ENCODE peak calls at places on chromosome 19, in seven cellular contexts. One of them, this sample, is unnamed.

GRCh38 chr19:5817218-5817617 is 12.4 kb downstream of the NRTN start:
- DNase-seq in left lung: no peak
- DNase-seq in A549: no peak
- DNase-seq in choroid plexus epithelial cell: no peak
- DNase-seq in thoracic aorta: no peak
- DNase-seq in activated B cell treated with CpG ODN at 0.5 μM for 24 hours: no peak
- DNase-seq in SK-N-SH: no peak
- DNase-seq in this sample: no peak

GRCh38 chr19:343941-344624 is 513 bp downstream of the MIER2 start:
- DNase-seq in left lung: peak
- DNase-seq in A549: peak
- DNase-seq in choroid plexus epithelial cell: peak
- DNase-seq in thoracic aorta: no peak
- DNase-seq in activated B cell treated with CpG ODN at 0.5 μM for 24 hours: no peak
- DNase-seq in SK-N-SH: peak
- DNase-seq in this sample: no peak

GRCh38 chr19:1074512-1075283 is 7.7 kb downstream of the ARHGAP45 start:
- DNase-seq in left lung: peak
- DNase-seq in A549: peak
- DNase-seq in choroid plexus epithelial cell: no peak
- DNase-seq in thoracic aorta: no peak
- DNase-seq in activated B cell treated with CpG ODN at 0.5 μM for 24 hours: peak
- DNase-seq in SK-N-SH: peak
- DNase-seq in this sample: no peak

GRCh38 chr19:42281175-42282035 is 12.4 kb downstream of the CIC start:
- DNase-seq in left lung: no peak
- DNase-seq in A549: peak
- DNase-seq in choroid plexus epithelial cell: peak
- DNase-seq in thoracic aorta: no peak
- DNase-seq in activated B cell treated with CpG ODN at 0.5 μM for 24 hours: peak
- DNase-seq in SK-N-SH: no peak
- DNase-seq in this sample: no peak

GRCh38 chr19:40424637-40425449 is 949 bp downstream of the SERTAD1 start:
- DNase-seq in left lung: no peak
- DNase-seq in A549: no peak
- DNase-seq in choroid plexus epithelial cell: peak
- DNase-seq in thoracic aorta: no peak
- DNase-seq in activated B cell treated with CpG ODN at 0.5 μM for 24 hours: no peak
- DNase-seq in SK-N-SH: no peak
- DNase-seq in this sample: no peak

GRCh38 chr19:53908933-53909415 is at the start of gene CACNG7:
- DNase-seq in left lung: no peak
- DNase-seq in A549: no peak
- DNase-seq in choroid plexus epithelial cell: no peak
- DNase-seq in thoracic aorta: no peak
- DNase-seq in activated B cell treated with CpG ODN at 0.5 μM for 24 hours: no peak
- DNase-seq in SK-N-SH: peak
- DNase-seq in this sample: no peak

GRCh38 chr19:7266832-7267231 is 27.4 kb downstream of the INSR start:
- DNase-seq in left lung: no peak
- DNase-seq in A549: no peak
- DNase-seq in choroid plexus epithelial cell: no peak
- DNase-seq in thoracic aorta: no peak
- DNase-seq in activated B cell treated with CpG ODN at 0.5 μM for 24 hours: no peak
- DNase-seq in SK-N-SH: no peak
- DNase-seq in this sample: no peak

GRCh38 chr19:50933640-50934039 is 19.2 kb downstream of the KLK5 start:
- DNase-seq in left lung: no peak
- DNase-seq in A549: no peak
- DNase-seq in choroid plexus epithelial cell: peak
- DNase-seq in thoracic aorta: no peak
- DNase-seq in activated B cell treated with CpG ODN at 0.5 μM for 24 hours: no peak
- DNase-seq in SK-N-SH: no peak
- DNase-seq in this sample: no peak

GRCh38 chr19:20078696-20079095 is 896 bp downstream of the ZNF90 start:
- DNase-seq in left lung: peak
- DNase-seq in A549: no peak
- DNase-seq in choroid plexus epithelial cell: peak
- DNase-seq in thoracic aorta: no peak
- DNase-seq in activated B cell treated with CpG ODN at 0.5 μM for 24 hours: no peak
- DNase-seq in SK-N-SH: peak
- DNase-seq in this sample: no peak

GRCh38 chr19:7326105-7326877 is 22.4 kb upstream of the ARHGEF18 start:
- DNase-seq in left lung: no peak
- DNase-seq in A549: no peak
- DNase-seq in choroid plexus epithelial cell: peak
- DNase-seq in thoracic aorta: no peak
- DNase-seq in activated B cell treated with CpG ODN at 0.5 μM for 24 hours: no peak
- DNase-seq in SK-N-SH: no peak
- DNase-seq in this sample: no peak

GRCh38 chr19:1153891-1154730 is 20.0 kb downstream of the SBNO2 start:
- DNase-seq in left lung: peak
- DNase-seq in A549: no peak
- DNase-seq in choroid plexus epithelial cell: no peak
- DNase-seq in thoracic aorta: no peak
- DNase-seq in activated B cell treated with CpG ODN at 0.5 μM for 24 hours: no peak
- DNase-seq in SK-N-SH: no peak
- DNase-seq in this sample: no peak

GRCh38 chr19:658916-659839 is 3.8 kb downstream of the RNF126 start:
- DNase-seq in left lung: no peak
- DNase-seq in A549: no peak
- DNase-seq in choroid plexus epithelial cell: no peak
- DNase-seq in thoracic aorta: no peak
- DNase-seq in activated B cell treated with CpG ODN at 0.5 μM for 24 hours: no peak
- DNase-seq in SK-N-SH: no peak
- DNase-seq in this sample: no peak

GRCh38 chr19:17475541-17476115 is 5.3 kb downstream of the SLC27A1 start:
- DNase-seq in left lung: no peak
- DNase-seq in A549: no peak
- DNase-seq in choroid plexus epithelial cell: peak
- DNase-seq in thoracic aorta: no peak
- DNase-seq in activated B cell treated with CpG ODN at 0.5 μM for 24 hours: no peak
- DNase-seq in SK-N-SH: no peak
- DNase-seq in this sample: no peak

GRCh38 chr19:11168568-11168967 is 13.0 kb upstream of the SPC24 start:
- DNase-seq in left lung: no peak
- DNase-seq in A549: peak
- DNase-seq in choroid plexus epithelial cell: peak
- DNase-seq in thoracic aorta: no peak
- DNase-seq in activated B cell treated with CpG ODN at 0.5 μM for 24 hours: no peak
- DNase-seq in SK-N-SH: no peak
- DNase-seq in this sample: no peak

GRCh38 chr19:38250821-38251563 is 5.2 kb downstream of the PPP1R14A start:
- DNase-seq in left lung: peak
- DNase-seq in A549: no peak
- DNase-seq in choroid plexus epithelial cell: no peak
- DNase-seq in thoracic aorta: peak
- DNase-seq in activated B cell treated with CpG ODN at 0.5 μM for 24 hours: no peak
- DNase-seq in SK-N-SH: no peak
- DNase-seq in this sample: peak

GRCh38 chr19:4859697-4860096 is 7.8 kb downstream of the PLIN3 start:
- DNase-seq in left lung: no peak
- DNase-seq in A549: no peak
- DNase-seq in choroid plexus epithelial cell: no peak
- DNase-seq in thoracic aorta: no peak
- DNase-seq in activated B cell treated with CpG ODN at 0.5 μM for 24 hours: no peak
- DNase-seq in SK-N-SH: no peak
- DNase-seq in this sample: no peak

GRCh38 chr19:33404506-33404905 is 31.0 kb downstream of the CEBPG start:
- DNase-seq in left lung: peak
- DNase-seq in A549: no peak
- DNase-seq in choroid plexus epithelial cell: no peak
- DNase-seq in thoracic aorta: no peak
- DNase-seq in activated B cell treated with CpG ODN at 0.5 μM for 24 hours: no peak
- DNase-seq in SK-N-SH: no peak
- DNase-seq in this sample: no peak

GRCh38 chr19:54190942-54191670 is at the start of gene TSEN34:
- DNase-seq in left lung: peak
- DNase-seq in A549: no peak
- DNase-seq in choroid plexus epithelial cell: peak
- DNase-seq in thoracic aorta: no peak
- DNase-seq in activated B cell treated with CpG ODN at 0.5 μM for 24 hours: peak
- DNase-seq in SK-N-SH: peak
- DNase-seq in this sample: peak

GRCh38 chr19:11767633-11768133 is 883 bp downstream of the ZNF441 start:
- DNase-seq in left lung: peak
- DNase-seq in A549: no peak
- DNase-seq in choroid plexus epithelial cell: peak
- DNase-seq in thoracic aorta: no peak
- DNase-seq in activated B cell treated with CpG ODN at 0.5 μM for 24 hours: peak
- DNase-seq in SK-N-SH: peak
- DNase-seq in this sample: peak

GRCh38 chr19:3055741-3056453 is 6.4 kb downstream of the TLE5 start:
- DNase-seq in left lung: peak
- DNase-seq in A549: peak
- DNase-seq in choroid plexus epithelial cell: no peak
- DNase-seq in thoracic aorta: no peak
- DNase-seq in activated B cell treated with CpG ODN at 0.5 μM for 24 hours: no peak
- DNase-seq in SK-N-SH: no peak
- DNase-seq in this sample: no peak

GRCh38 chr19:56507446-56508281 is at the start of gene ZNF471:
- DNase-seq in left lung: peak
- DNase-seq in A549: peak
- DNase-seq in choroid plexus epithelial cell: peak
- DNase-seq in thoracic aorta: peak
- DNase-seq in activated B cell treated with CpG ODN at 0.5 μM for 24 hours: peak
- DNase-seq in SK-N-SH: peak
- DNase-seq in this sample: no peak

GRCh38 chr19:1252221-1252817 is 3.9 kb downstream of the MIDN start:
- DNase-seq in left lung: peak
- DNase-seq in A549: no peak
- DNase-seq in choroid plexus epithelial cell: peak
- DNase-seq in thoracic aorta: peak
- DNase-seq in activated B cell treated with CpG ODN at 0.5 μM for 24 hours: peak
- DNase-seq in SK-N-SH: peak
- DNase-seq in this sample: no peak

GRCh38 chr19:57406516-57407123 is 4.3 kb upstream of the ZNF17 start:
- DNase-seq in left lung: peak
- DNase-seq in A549: no peak
- DNase-seq in choroid plexus epithelial cell: peak
- DNase-seq in thoracic aorta: no peak
- DNase-seq in activated B cell treated with CpG ODN at 0.5 μM for 24 hours: peak
- DNase-seq in SK-N-SH: peak
- DNase-seq in this sample: peak

GRCh38 chr19:5220866-5221265 is 119.7 kb downstream of the PTPRS start:
- DNase-seq in left lung: no peak
- DNase-seq in A549: no peak
- DNase-seq in choroid plexus epithelial cell: no peak
- DNase-seq in thoracic aorta: no peak
- DNase-seq in activated B cell treated with CpG ODN at 0.5 μM for 24 hours: no peak
- DNase-seq in SK-N-SH: no peak
- DNase-seq in this sample: no peak

GRCh38 chr19:17457621-17458020 is 3.1 kb downstream of the NXNL1 start:
- DNase-seq in left lung: no peak
- DNase-seq in A549: no peak
- DNase-seq in choroid plexus epithelial cell: no peak
- DNase-seq in thoracic aorta: no peak
- DNase-seq in activated B cell treated with CpG ODN at 0.5 μM for 24 hours: no peak
- DNase-seq in SK-N-SH: no peak
- DNase-seq in this sample: no peak

GRCh38 chr19:13033819-13034611 is 38.7 kb downstream of the NFIX start:
- DNase-seq in left lung: peak
- DNase-seq in A549: peak
- DNase-seq in choroid plexus epithelial cell: peak
- DNase-seq in thoracic aorta: no peak
- DNase-seq in activated B cell treated with CpG ODN at 0.5 μM for 24 hours: no peak
- DNase-seq in SK-N-SH: peak
- DNase-seq in this sample: no peak
- TF ChIP-seq CTCF in left lung: peak
- TF ChIP-seq CTCF in A549: peak
- TF ChIP-seq CTCF in choroid plexus epithelial cell: peak
- TF ChIP-seq CTCF in thoracic aorta: peak
- TF ChIP-seq CTCF in activated B cell treated with CpG ODN at 0.5 μM for 24 hours: no peak
- TF ChIP-seq CTCF in SK-N-SH: peak
- TF ChIP-seq CTCF in this sample: peak

GRCh38 chr19:46704379-46705076 is 12.4 kb downstream of the PRKD2 start:
- DNase-seq in left lung: peak
- DNase-seq in A549: peak
- DNase-seq in choroid plexus epithelial cell: peak
- DNase-seq in thoracic aorta: peak
- DNase-seq in activated B cell treated with CpG ODN at 0.5 μM for 24 hours: peak
- DNase-seq in SK-N-SH: peak
- DNase-seq in this sample: peak
- TF ChIP-seq CTCF in left lung: peak
- TF ChIP-seq CTCF in A549: peak
- TF ChIP-seq CTCF in choroid plexus epithelial cell: peak
- TF ChIP-seq CTCF in thoracic aorta: peak
- TF ChIP-seq CTCF in activated B cell treated with CpG ODN at 0.5 μM for 24 hours: peak
- TF ChIP-seq CTCF in SK-N-SH: peak
- TF ChIP-seq CTCF in this sample: peak

DNA sequence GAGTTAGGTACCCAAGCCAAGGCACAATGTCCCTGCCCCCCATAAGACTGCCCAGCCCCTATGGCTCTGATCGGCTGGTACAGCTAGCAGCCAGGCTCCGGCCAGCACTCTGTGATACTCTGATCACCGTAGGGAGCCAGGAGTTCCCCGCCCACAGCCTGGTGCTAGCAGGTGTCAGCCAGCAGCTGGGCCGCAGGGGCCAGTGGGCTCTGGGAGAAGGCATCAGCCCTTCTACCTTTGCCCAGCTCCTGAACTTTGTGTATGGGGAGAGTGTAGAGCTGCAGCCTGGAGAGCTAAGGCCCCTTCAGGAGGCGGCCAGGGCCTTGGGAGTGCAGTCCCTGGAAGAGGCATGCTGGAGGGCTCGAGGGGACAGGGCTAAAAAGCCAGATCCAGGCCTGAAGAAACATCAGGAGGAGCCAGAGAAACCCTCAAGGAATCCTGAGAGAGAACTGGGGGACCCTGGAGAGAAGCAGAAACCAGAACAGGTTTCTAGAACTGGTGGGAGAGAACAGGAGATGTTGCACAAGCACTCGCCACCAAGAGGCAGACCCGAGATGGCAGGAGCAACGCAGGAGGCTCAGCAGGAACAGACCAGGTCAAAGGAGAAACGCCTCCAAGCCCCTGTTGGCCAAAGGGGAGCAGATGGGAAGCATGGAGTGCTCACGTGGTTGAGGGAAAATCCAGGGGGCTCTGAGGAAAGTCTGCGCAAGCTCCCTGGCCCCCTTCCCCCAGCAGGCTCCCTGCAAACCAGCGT is 3.0 kb upstream of the KMT2B start:
- DNase-seq in left lung: no peak
- DNase-seq in A549: peak
- DNase-seq in choroid plexus epithelial cell: no peak
- DNase-seq in thoracic aorta: no peak
- DNase-seq in activated B cell treated with CpG ODN at 0.5 μM for 24 hours: no peak
- DNase-seq in SK-N-SH: no peak
- DNase-seq in this sample: no peak
- TF ChIP-seq CTCF in left lung: no peak
- TF ChIP-seq CTCF in A549: no peak
- TF ChIP-seq CTCF in choroid plexus epithelial cell: no peak
- TF ChIP-seq CTCF in thoracic aorta: no peak
- TF ChIP-seq CTCF in activated B cell treated with CpG ODN at 0.5 μM for 24 hours: no peak
- TF ChIP-seq CTCF in SK-N-SH: no peak
- TF ChIP-seq CTCF in this sample: no peak

DNA sequence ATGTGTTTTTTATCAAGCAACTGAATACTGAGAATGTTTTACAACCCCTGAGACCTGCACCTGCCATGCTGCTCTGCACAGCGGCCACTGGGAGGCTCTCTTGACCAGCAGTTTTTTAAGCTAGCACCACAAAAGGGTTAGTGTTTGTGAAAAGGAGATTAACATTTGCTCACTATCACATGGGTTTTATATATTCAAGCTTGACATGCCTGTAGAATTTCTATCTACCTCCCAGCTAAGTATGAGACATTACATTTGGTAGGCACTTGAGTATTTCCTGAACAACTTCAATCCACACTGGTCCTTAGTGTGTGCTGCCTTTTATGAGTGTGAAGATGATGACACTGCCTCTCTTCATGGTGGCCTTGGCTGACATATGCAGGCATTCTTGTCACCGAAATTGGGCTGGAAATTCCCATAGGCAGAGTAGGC is 1238.9 kb downstream of the UQCRFS1 start:
- DNase-seq in left lung: no peak
- DNase-seq in A549: peak
- DNase-seq in choroid plexus epithelial cell: peak
- DNase-seq in thoracic aorta: no peak
- DNase-seq in activated B cell treated with CpG ODN at 0.5 μM for 24 hours: no peak
- DNase-seq in SK-N-SH: peak
- DNase-seq in this sample: peak
- TF ChIP-seq CTCF in left lung: no peak
- TF ChIP-seq CTCF in A549: peak
- TF ChIP-seq CTCF in choroid plexus epithelial cell: peak
- TF ChIP-seq CTCF in thoracic aorta: no peak
- TF ChIP-seq CTCF in activated B cell treated with CpG ODN at 0.5 μM for 24 hours: no peak
- TF ChIP-seq CTCF in SK-N-SH: peak
- TF ChIP-seq CTCF in this sample: peak

This sample was measured in progenitor cell of endocrine pancreas.